ENCODE peak calls at places on chromosomes 16 and 17, in ten cellular contexts. One of them, this sample, is unnamed.

GRCh38 chr17:82636626-82637598 is 11.3 kb downstream of the WDR45B start:
- DNase-seq in heart right ventricle: no peak
- DNase-seq in foreskin fibroblast: no peak
- DNase-seq in fibroblast of mammary gland: no peak
- DNase-seq in left ventricle myocardium inferior: no peak
- DNase-seq in lower lobe of right lung: peak
- DNase-seq in heart left ventricle: no peak
- DNase-seq in brain microvascular endothelial cell: no peak
- DNase-seq in lung: no peak
- DNase-seq in fibroblast of pulmonary artery: no peak
- DNase-seq in this sample: no peak

GRCh38 chr16:49463529-49463928 is 89.9 kb downstream of the C16orf78 start:
- DNase-seq in heart right ventricle: no peak
- DNase-seq in foreskin fibroblast: no peak
- DNase-seq in fibroblast of mammary gland: no peak
- DNase-seq in left ventricle myocardium inferior: no peak
- DNase-seq in lower lobe of right lung: no peak
- DNase-seq in heart left ventricle: no peak
- DNase-seq in brain microvascular endothelial cell: no peak
- DNase-seq in lung: no peak
- DNase-seq in fibroblast of pulmonary artery: no peak
- DNase-seq in this sample: no peak

GRCh38 chr16:49108611-49109010 is 173.0 kb downstream of the CBLN1 start:
- DNase-seq in heart right ventricle: no peak
- DNase-seq in foreskin fibroblast: no peak
- DNase-seq in fibroblast of mammary gland: no peak
- DNase-seq in left ventricle myocardium inferior: no peak
- DNase-seq in lower lobe of right lung: no peak
- DNase-seq in heart left ventricle: no peak
- DNase-seq in brain microvascular endothelial cell: no peak
- DNase-seq in lung: no peak
- DNase-seq in fibroblast of pulmonary artery: no peak
- DNase-seq in this sample: no peak

GRCh38 chr17:27559996-27560481 is 70.9 kb upstream of the LGALS9 start:
- DNase-seq in heart right ventricle: peak
- DNase-seq in foreskin fibroblast: peak
- DNase-seq in fibroblast of mammary gland: peak
- DNase-seq in left ventricle myocardium inferior: peak
- DNase-seq in lower lobe of right lung: peak
- DNase-seq in heart left ventricle: peak
- DNase-seq in brain microvascular endothelial cell: peak
- DNase-seq in lung: peak
- DNase-seq in fibroblast of pulmonary artery: peak
- DNase-seq in this sample: no peak

GRCh38 chr17:41520821-41521521 is 2.3 kb upstream of the KRT15 start:
- DNase-seq in heart right ventricle: no peak
- DNase-seq in foreskin fibroblast: no peak
- DNase-seq in fibroblast of mammary gland: no peak
- DNase-seq in left ventricle myocardium inferior: no peak
- DNase-seq in lower lobe of right lung: no peak
- DNase-seq in heart left ventricle: no peak
- DNase-seq in brain microvascular endothelial cell: no peak
- DNase-seq in lung: no peak
- DNase-seq in fibroblast of pulmonary artery: no peak
- DNase-seq in this sample: no peak

GRCh38 chr16:8675183-8676159 is 1.1 kb downstream of the ABAT start:
- DNase-seq in heart right ventricle: no peak
- DNase-seq in foreskin fibroblast: no peak
- DNase-seq in fibroblast of mammary gland: no peak
- DNase-seq in left ventricle myocardium inferior: no peak
- DNase-seq in lower lobe of right lung: no peak
- DNase-seq in heart left ventricle: no peak
- DNase-seq in brain microvascular endothelial cell: no peak
- DNase-seq in lung: no peak
- DNase-seq in fibroblast of pulmonary artery: no peak
- DNase-seq in this sample: no peak

GRCh38 chr17:50660042-50660886 is 25.6 kb downstream of the ABCC3 start:
- DNase-seq in heart right ventricle: peak
- DNase-seq in foreskin fibroblast: peak
- DNase-seq in fibroblast of mammary gland: peak
- DNase-seq in left ventricle myocardium inferior: peak
- DNase-seq in lower lobe of right lung: no peak
- DNase-seq in heart left ventricle: no peak
- DNase-seq in brain microvascular endothelial cell: no peak
- DNase-seq in lung: no peak
- DNase-seq in fibroblast of pulmonary artery: peak
- DNase-seq in this sample: no peak

GRCh38 chr17:75681289-75681688 is 14.2 kb downstream of the SAP30BP start:
- DNase-seq in heart right ventricle: no peak
- DNase-seq in foreskin fibroblast: peak
- DNase-seq in fibroblast of mammary gland: peak
- DNase-seq in left ventricle myocardium inferior: no peak
- DNase-seq in lower lobe of right lung: no peak
- DNase-seq in heart left ventricle: no peak
- DNase-seq in brain microvascular endothelial cell: peak
- DNase-seq in lung: no peak
- DNase-seq in fibroblast of pulmonary artery: no peak
- DNase-seq in this sample: peak

GRCh38 chr17:51322390-51323029 is 62.2 kb downstream of the UTP18 start:
- DNase-seq in heart right ventricle: no peak
- DNase-seq in foreskin fibroblast: no peak
- DNase-seq in fibroblast of mammary gland: peak
- DNase-seq in left ventricle myocardium inferior: no peak
- DNase-seq in lower lobe of right lung: no peak
- DNase-seq in heart left ventricle: no peak
- DNase-seq in brain microvascular endothelial cell: no peak
- DNase-seq in lung: no peak
- DNase-seq in fibroblast of pulmonary artery: peak
- DNase-seq in this sample: no peak

GRCh38 chr16:88387177-88387576 is 4.4 kb downstream of the ZNF469 start:
- DNase-seq in heart right ventricle: no peak
- DNase-seq in foreskin fibroblast: peak
- DNase-seq in fibroblast of mammary gland: peak
- DNase-seq in left ventricle myocardium inferior: peak
- DNase-seq in lower lobe of right lung: peak
- DNase-seq in heart left ventricle: no peak
- DNase-seq in brain microvascular endothelial cell: no peak
- DNase-seq in lung: no peak
- DNase-seq in fibroblast of pulmonary artery: no peak
- DNase-seq in this sample: peak

GRCh38 chr16:86768999-86769398 is 190.7 kb downstream of the FOXL1 start:
- DNase-seq in heart right ventricle: no peak
- DNase-seq in foreskin fibroblast: peak
- DNase-seq in fibroblast of mammary gland: peak
- DNase-seq in left ventricle myocardium inferior: no peak
- DNase-seq in lower lobe of right lung: no peak
- DNase-seq in heart left ventricle: no peak
- DNase-seq in brain microvascular endothelial cell: peak
- DNase-seq in lung: no peak
- DNase-seq in fibroblast of pulmonary artery: peak
- DNase-seq in this sample: no peak

GRCh38 chr17:77892469-77893143 is 65.9 kb upstream of the TNRC6C start:
- DNase-seq in heart right ventricle: peak
- DNase-seq in foreskin fibroblast: no peak
- DNase-seq in fibroblast of mammary gland: no peak
- DNase-seq in left ventricle myocardium inferior: no peak
- DNase-seq in lower lobe of right lung: peak
- DNase-seq in heart left ventricle: no peak
- DNase-seq in brain microvascular endothelial cell: no peak
- DNase-seq in lung: no peak
- DNase-seq in fibroblast of pulmonary artery: no peak
- DNase-seq in this sample: peak

GRCh38 chr16:303760-304505 is 21.0 kb downstream of the PDIA2 start:
- DNase-seq in heart right ventricle: no peak
- DNase-seq in foreskin fibroblast: peak
- DNase-seq in fibroblast of mammary gland: peak
- DNase-seq in left ventricle myocardium inferior: no peak
- DNase-seq in lower lobe of right lung: no peak
- DNase-seq in heart left ventricle: no peak
- DNase-seq in brain microvascular endothelial cell: no peak
- DNase-seq in lung: no peak
- DNase-seq in fibroblast of pulmonary artery: peak
- DNase-seq in this sample: no peak
- TF ChIP-seq CTCF in heart right ventricle: peak
- TF ChIP-seq CTCF in foreskin fibroblast: no peak
- TF ChIP-seq CTCF in fibroblast of mammary gland: no peak
- TF ChIP-seq CTCF in left ventricle myocardium inferior: no peak
- TF ChIP-seq CTCF in lower lobe of right lung: no peak
- TF ChIP-seq CTCF in heart left ventricle: no peak
- TF ChIP-seq CTCF in brain microvascular endothelial cell: peak
- TF ChIP-seq CTCF in lung: no peak
- TF ChIP-seq CTCF in fibroblast of pulmonary artery: no peak
- TF ChIP-seq CTCF in this sample: no peak

DNA sequence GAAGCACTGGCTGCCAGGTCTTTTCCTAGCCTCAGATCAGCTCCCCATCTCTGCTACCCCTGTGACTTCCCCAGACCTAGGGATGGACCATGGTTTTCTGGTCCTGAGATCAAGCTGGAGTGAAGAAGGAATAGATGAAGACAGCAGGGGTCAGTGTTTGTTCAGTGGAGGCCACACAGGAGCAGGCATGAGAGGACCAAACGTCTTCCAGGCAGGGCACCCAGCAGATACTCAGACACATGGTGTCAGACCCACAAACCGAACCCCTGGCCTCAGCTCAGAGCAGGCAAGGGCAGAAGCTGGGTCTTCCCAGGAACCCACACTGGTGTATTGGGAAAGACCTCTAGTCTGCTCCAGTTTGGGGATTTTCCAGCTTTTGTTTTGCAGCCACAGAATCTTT is 189.7 kb downstream of the IRX5 start:
- DNase-seq in heart right ventricle: no peak
- DNase-seq in foreskin fibroblast: no peak
- DNase-seq in fibroblast of mammary gland: no peak
- DNase-seq in left ventricle myocardium inferior: no peak
- DNase-seq in lower lobe of right lung: no peak
- DNase-seq in heart left ventricle: no peak
- DNase-seq in brain microvascular endothelial cell: no peak
- DNase-seq in lung: no peak
- DNase-seq in fibroblast of pulmonary artery: no peak
- DNase-seq in this sample: no peak
- TF ChIP-seq CTCF in heart right ventricle: peak
- TF ChIP-seq CTCF in foreskin fibroblast: no peak
- TF ChIP-seq CTCF in fibroblast of mammary gland: no peak
- TF ChIP-seq CTCF in left ventricle myocardium inferior: no peak
- TF ChIP-seq CTCF in lower lobe of right lung: peak
- TF ChIP-seq CTCF in heart left ventricle: no peak
- TF ChIP-seq CTCF in brain microvascular endothelial cell: no peak
- TF ChIP-seq CTCF in lung: no peak
- TF ChIP-seq CTCF in fibroblast of pulmonary artery: no peak
- TF ChIP-seq CTCF in this sample: no peak

GRCh38 chr17:28700830-28701492 is 10.7 kb downstream of the PROCA1 start:
- DNase-seq in heart right ventricle: no peak
- DNase-seq in foreskin fibroblast: no peak
- DNase-seq in fibroblast of mammary gland: no peak
- DNase-seq in left ventricle myocardium inferior: no peak
- DNase-seq in lower lobe of right lung: no peak
- DNase-seq in heart left ventricle: no peak
- DNase-seq in brain microvascular endothelial cell: no peak
- DNase-seq in lung: no peak
- DNase-seq in fibroblast of pulmonary artery: no peak
- DNase-seq in this sample: no peak

GRCh38 chr17:28701987-28702751 is 9.5 kb downstream of the PROCA1 start:
- DNase-seq in heart right ventricle: no peak
- DNase-seq in foreskin fibroblast: no peak
- DNase-seq in fibroblast of mammary gland: no peak
- DNase-seq in left ventricle myocardium inferior: no peak
- DNase-seq in lower lobe of right lung: no peak
- DNase-seq in heart left ventricle: no peak
- DNase-seq in brain microvascular endothelial cell: no peak
- DNase-seq in lung: no peak
- DNase-seq in fibroblast of pulmonary artery: no peak
- DNase-seq in this sample: no peak

GRCh38 chr17:28700278-28700677 is 11.4 kb downstream of the PROCA1 start:
- DNase-seq in heart right ventricle: no peak
- DNase-seq in foreskin fibroblast: no peak
- DNase-seq in fibroblast of mammary gland: no peak
- DNase-seq in left ventricle myocardium inferior: no peak
- DNase-seq in lower lobe of right lung: no peak
- DNase-seq in heart left ventricle: no peak
- DNase-seq in brain microvascular endothelial cell: no peak
- DNase-seq in lung: no peak
- DNase-seq in fibroblast of pulmonary artery: no peak
- DNase-seq in this sample: no peak

GRCh38 chr17:28702752-28703150 is 8.9 kb downstream of the PROCA1 start:
- DNase-seq in heart right ventricle: no peak
- DNase-seq in foreskin fibroblast: no peak
- DNase-seq in fibroblast of mammary gland: no peak
- DNase-seq in left ventricle myocardium inferior: no peak
- DNase-seq in lower lobe of right lung: no peak
- DNase-seq in heart left ventricle: no peak
- DNase-seq in brain microvascular endothelial cell: no peak
- DNase-seq in lung: no peak
- DNase-seq in fibroblast of pulmonary artery: no peak
- DNase-seq in this sample: no peak

GRCh38 chr17:28698253-28698941 is 13.3 kb downstream of the PROCA1 start:
- DNase-seq in heart right ventricle: no peak
- DNase-seq in foreskin fibroblast: peak
- DNase-seq in fibroblast of mammary gland: peak
- DNase-seq in left ventricle myocardium inferior: no peak
- DNase-seq in lower lobe of right lung: no peak
- DNase-seq in heart left ventricle: no peak
- DNase-seq in brain microvascular endothelial cell: no peak
- DNase-seq in lung: no peak
- DNase-seq in fibroblast of pulmonary artery: no peak
- DNase-seq in this sample: no peak
- TF ChIP-seq CTCF in heart right ventricle: no peak
- TF ChIP-seq CTCF in foreskin fibroblast: no peak
- TF ChIP-seq CTCF in fibroblast of mammary gland: no peak
- TF ChIP-seq CTCF in left ventricle myocardium inferior: no peak
- TF ChIP-seq CTCF in lower lobe of right lung: no peak
- TF ChIP-seq CTCF in heart left ventricle: no peak
- TF ChIP-seq CTCF in brain microvascular endothelial cell: no peak
- TF ChIP-seq CTCF in lung: no peak
- TF ChIP-seq CTCF in fibroblast of pulmonary artery: no peak
- TF ChIP-seq CTCF in this sample: no peak

GRCh38 chr16:16071631-16072244 is 122.3 kb downstream of the ABCC1 start:
- DNase-seq in heart right ventricle: peak
- DNase-seq in foreskin fibroblast: peak
- DNase-seq in fibroblast of mammary gland: no peak
- DNase-seq in left ventricle myocardium inferior: peak
- DNase-seq in lower lobe of right lung: no peak
- DNase-seq in heart left ventricle: peak
- DNase-seq in brain microvascular endothelial cell: peak
- DNase-seq in lung: no peak
- DNase-seq in fibroblast of pulmonary artery: peak
- DNase-seq in this sample: no peak

GRCh38 chr16:16076400-16076901 is 127.0 kb downstream of the ABCC1 start:
- DNase-seq in heart right ventricle: no peak
- DNase-seq in foreskin fibroblast: no peak
- DNase-seq in fibroblast of mammary gland: no peak
- DNase-seq in left ventricle myocardium inferior: no peak
- DNase-seq in lower lobe of right lung: no peak
- DNase-seq in heart left ventricle: no peak
- DNase-seq in brain microvascular endothelial cell: no peak
- DNase-seq in lung: no peak
- DNase-seq in fibroblast of pulmonary artery: no peak
- DNase-seq in this sample: no peak

GRCh38 chr16:16075463-16076399 is 126.3 kb downstream of the ABCC1 start:
- DNase-seq in heart right ventricle: peak
- DNase-seq in foreskin fibroblast: peak
- DNase-seq in fibroblast of mammary gland: peak
- DNase-seq in left ventricle myocardium inferior: peak
- DNase-seq in lower lobe of right lung: peak
- DNase-seq in heart left ventricle: peak
- DNase-seq in brain microvascular endothelial cell: no peak
- DNase-seq in lung: peak
- DNase-seq in fibroblast of pulmonary artery: no peak
- DNase-seq in this sample: no peak

GRCh38 chr16:16073884-16074781 is 124.7 kb downstream of the ABCC1 start:
- DNase-seq in heart right ventricle: no peak
- DNase-seq in foreskin fibroblast: peak
- DNase-seq in fibroblast of mammary gland: peak
- DNase-seq in left ventricle myocardium inferior: no peak
- DNase-seq in lower lobe of right lung: peak
- DNase-seq in heart left ventricle: no peak
- DNase-seq in brain microvascular endothelial cell: peak
- DNase-seq in lung: peak
- DNase-seq in fibroblast of pulmonary artery: peak
- DNase-seq in this sample: no peak
- TF ChIP-seq CTCF in heart right ventricle: no peak
- TF ChIP-seq CTCF in foreskin fibroblast: no peak
- TF ChIP-seq CTCF in fibroblast of mammary gland: no peak
- TF ChIP-seq CTCF in left ventricle myocardium inferior: no peak
- TF ChIP-seq CTCF in lower lobe of right lung: no peak
- TF ChIP-seq CTCF in heart left ventricle: no peak
- TF ChIP-seq CTCF in brain microvascular endothelial cell: no peak
- TF ChIP-seq CTCF in lung: no peak
- TF ChIP-seq CTCF in fibroblast of pulmonary artery: no peak
- TF ChIP-seq CTCF in this sample: no peak

This sample was measured in chondrocyte.